ENCODE peak calls at places on chromosomes 7 and 10, in four cellular contexts. One of them, this sample, is unnamed.

GRCh38 chr7:101952355-101953247 is 135.2 kb downstream of the CUX1 start:
- DNase-seq in NCI-H1105: no peak
- DNase-seq in BJ: peak; percentile 36
- DNase-seq in iPS-NIHi11: no peak
- DNase-seq in this sample: peak; percentile 47

GRCh38 chr10:89042547-89042946 is 51.9 kb downstream of the FAS start:
- DNase-seq in NCI-H1105: no peak
- DNase-seq in BJ: no peak
- DNase-seq in iPS-NIHi11: no peak
- DNase-seq in this sample: no peak

GRCh38 chr10:80356563-80356999 is at the start of the genes DYDC1 and DYDC2:
- DNase-seq in BJ: no peak
- DNase-seq in iPS-NIHi11: peak; percentile 84
- DNase-seq in NCI-H1105: peak; percentile 82
- DNase-seq in this sample: no peak

GRCh38 chr7:91293840-91294239 is 29.6 kb downstream of the FZD1 start:
- DNase-seq in NCI-H1105: no peak
- DNase-seq in iPS-NIHi11: no peak
- DNase-seq in BJ: no peak
- DNase-seq in this sample: no peak

GRCh38 chr7:32255036-32255435 is 184.8 kb upstream of the PDE1C start:
- DNase-seq in NCI-H1105: no peak
- DNase-seq in iPS-NIHi11: no peak
- DNase-seq in BJ: no peak
- DNase-seq in this sample: no peak

GRCh38 chr7:16420649-16421332 is 547 bp downstream of the CRPPA start:
- DNase-seq in NCI-H1105: peak; percentile 94
- DNase-seq in iPS-NIHi11: peak; percentile 81
- DNase-seq in BJ: no peak
- DNase-seq in this sample: peak; percentile 80

GRCh38 chr10:80464557-80465466 is 10.7 kb downstream of the TSPAN14 start:
- DNase-seq in NCI-H1105: no peak
- DNase-seq in BJ: no peak
- DNase-seq in iPS-NIHi11: peak; percentile 77
- DNase-seq in this sample: no peak

GRCh38 chr7:7176421-7177043 is 5.8 kb upstream of the C1GALT1 start:
- DNase-seq in BJ: peak; percentile 56
- DNase-seq in NCI-H1105: no peak
- DNase-seq in iPS-NIHi11: no peak
- DNase-seq in this sample: peak; percentile 75

GRCh38 chr10:58512470-58513188 is at the start of gene BICC1:
- DNase-seq in NCI-H1105: peak; percentile 16
- DNase-seq in iPS-NIHi11: peak; percentile 80
- DNase-seq in BJ: no peak
- DNase-seq in this sample: no peak

GRCh38 chr7:131385039-131385605 is 57.4 kb downstream of the MKLN1 start:
- DNase-seq in BJ: no peak
- DNase-seq in iPS-NIHi11: no peak
- DNase-seq in NCI-H1105: no peak
- DNase-seq in this sample: no peak

GRCh38 chr7:82428186-82428961 is 15.2 kb downstream of the CACNA2D1 start:
- DNase-seq in BJ: peak; percentile 37
- DNase-seq in iPS-NIHi11: no peak
- DNase-seq in NCI-H1105: no peak
- DNase-seq in this sample: peak; percentile 42

GRCh38 chr10:70191906-70192305 is 21.6 kb upstream of the SAR1A start:
- DNase-seq in iPS-NIHi11: no peak
- DNase-seq in BJ: peak; percentile 94
- DNase-seq in NCI-H1105: no peak
- DNase-seq in this sample: peak; percentile 74

GRCh38 chr10:12193193-12193592 is 2.5 kb downstream of the NUDT5 start:
- DNase-seq in NCI-H1105: no peak
- DNase-seq in BJ: peak; percentile 49
- DNase-seq in iPS-NIHi11: no peak
- DNase-seq in this sample: no peak

GRCh38 chr10:122859527-122859926 is 13.9 kb upstream of the CUZD1 start:
- DNase-seq in BJ: no peak
- DNase-seq in NCI-H1105: no peak
- DNase-seq in iPS-NIHi11: no peak
- DNase-seq in this sample: no peak

GRCh38 chr10:97328646-97329453 is 5.7 kb downstream of the FRAT2 start:
- DNase-seq in BJ: no peak
- DNase-seq in NCI-H1105: no peak
- DNase-seq in iPS-NIHi11: no peak
- DNase-seq in this sample: no peak

GRCh38 chr10:75592888-75593643 is 161.6 kb downstream of the LRMDA start:
- DNase-seq in iPS-NIHi11: no peak
- DNase-seq in BJ: no peak
- DNase-seq in NCI-H1105: no peak
- DNase-seq in this sample: no peak